ENCODE peak calls at places on chromosome 10, in ten cellular contexts. R is CD8-positive, alpha-beta memory T cell; J is Karpas-422; D is right atrium auricular region; W is HCT116; L is left lung; U is suprapubic skin; T is body of pancreas; O is effector memory CD4-positive, alpha-beta T cell; F is OCI-LY7. C is an unnamed sample. For H3K4me1, the result is how much of the 10 kb centered on the place peaks cover.

GRCh38 chr10:112471878-112472487 is 25.0 kb downstream of the VTI1A start:
- DNase-seq in R (peak), J (peak), D (no peak), W (peak), L (no peak), U (no peak), T (no peak), O (no peak), F (peak), C (no peak)

GRCh38 chr10:24952701-24953349 is 419 bp upstream of the PRTFDC1 start:
- DNase-seq in R (peak), J (no peak), D (no peak), W (no peak), L (no peak), U (peak), T (peak), O (peak), F (no peak), C (peak)

GRCh38 chr10:106107711-106108110 is 1056.8 kb downstream of the SORCS1 start:
- DNase-seq in R (no peak), J (no peak), D (no peak), W (no peak), L (no peak), U (no peak), T (no peak), O (no peak), F (no peak), C (no peak)

GRCh38 chr10:35089641-35090161 is 440 bp downstream of the CUL2 start:
- DNase-seq in R (peak), J (peak), D (no peak), W (no peak), L (no peak), U (no peak), T (no peak), O (peak), F (peak), C (no peak)

GRCh38 chr10:84214046-84214572 is 11.2 kb downstream of the LRIT2 start:
- DNase-seq in R (no peak), J (no peak), D (no peak), W (no peak), L (no peak), U (no peak), T (no peak), O (no peak), F (no peak), C (peak)

GRCh38 chr10:17412323-17412722 is 42.1 kb downstream of the ST8SIA6 start:
- DNase-seq in R (no peak), J (no peak), D (no peak), W (no peak), L (no peak), U (no peak), T (peak), O (no peak), F (no peak), C (no peak)

GRCh38 chr10:123993534-123994416 is 99.6 kb downstream of the CHST15 start:
- DNase-seq in R (no peak), J (no peak), D (no peak), W (no peak), L (no peak), U (no peak), T (no peak), O (no peak), F (no peak), C (no peak)

GRCh38 chr10:119517235-119518141 is 25.0 kb downstream of the RGS10 start:
- DNase-seq in R (peak), J (peak), D (no peak), W (no peak), L (no peak), U (no peak), T (no peak), O (peak), F (peak), C (no peak)

GRCh38 chr10:85537561-85537960 is 829.0 kb downstream of the GRID1 start:
- DNase-seq in R (no peak), J (no peak), D (no peak), W (no peak), L (no peak), U (no peak), T (no peak), O (no peak), F (no peak), C (no peak)

GRCh38 chr10:100364735-100365391 is 17.8 kb downstream of the SCD start:
- DNase-seq in R (no peak), J (no peak), D (peak), W (peak), L (peak), U (peak), T (peak), O (no peak), F (no peak), C (peak)

GRCh38 chr10:62373995-62374861 is at the start of gene ZNF365:
- DNase-seq in R (peak), J (no peak), D (no peak), W (peak), L (peak), U (no peak), T (peak), O (peak), F (no peak), C (peak)

GRCh38 chr10:93269281-93269680 is 195.6 kb downstream of the CYP26A1 start:
- DNase-seq in R (no peak), J (no peak), D (no peak), W (no peak), L (no peak), U (no peak), T (no peak), O (no peak), F (no peak), C (no peak)

GRCh38 chr10:11602357-11602756 is 9.1 kb downstream of the USP6NL start:
- DNase-seq in R (no peak), J (no peak), D (no peak), W (no peak), L (no peak), U (no peak), T (no peak), O (no peak), F (no peak), C (no peak)

GRCh38 chr10:11604742-11605650 is 6.5 kb downstream of the USP6NL start:
- DNase-seq in R (no peak), J (peak), D (no peak), W (no peak), L (no peak), U (no peak), T (no peak), O (no peak), F (peak), C (no peak)

GRCh38 chr10:11601670-11602069 is 9.8 kb downstream of the USP6NL start:
- DNase-seq in R (no peak), J (no peak), D (no peak), W (no peak), L (no peak), U (no peak), T (no peak), O (no peak), F (no peak), C (no peak)

GRCh38 chr10:11602919-11603523 is 8.4 kb downstream of the USP6NL start:
- DNase-seq in R (no peak), J (no peak), D (no peak), W (peak), L (no peak), U (no peak), T (no peak), O (no peak), F (no peak), C (no peak)

DNA sequence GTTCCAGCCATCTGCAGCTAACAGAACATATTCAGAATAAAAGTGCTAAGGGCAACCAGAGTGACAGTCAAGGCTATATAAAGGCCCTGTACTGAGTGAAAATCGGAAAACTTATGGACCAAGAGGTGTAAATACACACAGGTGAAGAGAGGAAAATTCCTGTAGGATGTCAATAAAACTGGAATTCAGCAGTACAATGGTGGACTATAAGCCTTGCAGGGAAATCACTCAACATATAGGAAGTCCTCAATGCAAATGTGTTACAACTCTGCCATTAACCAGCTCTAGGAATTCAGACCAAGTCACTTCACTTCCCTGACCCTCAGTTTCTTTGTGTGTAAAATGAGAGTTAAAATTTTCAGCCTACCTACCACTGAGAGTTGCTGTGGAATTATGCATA is 7.7 kb downstream of the USP6NL start:
- DNase-seq in R (no peak), J (peak), D (no peak), W (no peak), L (no peak), U (no peak), T (no peak), O (no peak), F (no peak), C (no peak)
- H3K27ac ChIP-seq in R (peak), J (peak), D (no peak), W (no peak), L (no peak), U (no peak), T (no peak), O (no peak), F (peak), C (no peak)

DNA sequence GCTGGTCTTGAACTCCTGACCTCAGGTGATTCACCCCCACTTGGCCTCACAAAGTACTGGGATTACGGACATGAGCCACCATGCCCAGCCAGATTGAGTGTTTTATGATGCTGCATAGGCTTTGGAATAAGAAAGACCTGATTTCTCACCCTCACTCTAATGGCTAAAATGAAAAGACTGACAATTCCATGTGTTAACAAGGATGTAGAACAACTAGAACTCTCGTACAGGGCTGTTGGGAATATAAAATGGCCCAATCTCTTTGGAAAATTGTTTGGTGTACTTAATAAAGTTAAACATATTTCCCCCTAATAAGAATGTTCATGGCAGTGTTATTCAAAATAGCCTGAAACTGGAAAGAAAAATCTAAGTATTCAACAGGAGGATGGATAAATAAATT is 43.2 kb upstream of the VCL start:
- DNase-seq in R (no peak), J (no peak), D (no peak), W (no peak), L (no peak), U (no peak), T (no peak), O (no peak), F (no peak), C (no peak)
- H3K4me1 ChIP-seq in R (under half), J (under half), D (under half), W (under half), L (under half), U (under half), T (under half), O (under half), F (under half), C (under half)

GRCh38 chr10:113844091-113844490 is 9.8 kb downstream of the DCLRE1A start:
- DNase-seq in R (no peak), J (no peak), D (no peak), W (no peak), L (no peak), U (no peak), T (no peak), O (no peak), F (no peak), C (no peak)

GRCh38 chr10:113842171-113842570 is 11.7 kb downstream of the DCLRE1A start:
- DNase-seq in R (no peak), J (no peak), D (no peak), W (no peak), L (no peak), U (no peak), T (no peak), O (no peak), F (no peak), C (no peak)

GRCh38 chr10:113849946-113850345 is 3.9 kb downstream of the DCLRE1A start:
- DNase-seq in R (no peak), J (no peak), D (no peak), W (no peak), L (no peak), U (no peak), T (no peak), O (no peak), F (no peak), C (no peak)

GRCh38 chr10:113849140-113849803 is 4.6 kb downstream of the DCLRE1A start:
- DNase-seq in R (no peak), J (no peak), D (no peak), W (no peak), L (no peak), U (no peak), T (no peak), O (no peak), F (no peak), C (no peak)

GRCh38 chr10:113846036-113846435 is 7.8 kb downstream of the DCLRE1A start:
- DNase-seq in R (no peak), J (no peak), D (no peak), W (no peak), L (no peak), U (no peak), T (no peak), O (no peak), F (no peak), C (no peak)
- H3K4me3 ChIP-seq in R (no peak), J (no peak), D (no peak), W (no peak), L (no peak), U (no peak), T (no peak), O (no peak), F (no peak), C (no peak)

GRCh38 chr10:15791816-15792524 is 68.3 kb downstream of the MINDY3 start:
- DNase-seq in R (no peak), J (no peak), D (no peak), W (no peak), L (no peak), U (no peak), T (no peak), O (no peak), F (no peak), C (no peak)
- H3K27ac ChIP-seq in R (no peak), J (no peak), D (peak), W (no peak), L (no peak), U (no peak), T (no peak), O (no peak), F (no peak), C (no peak)

GRCh38 chr10:71242621-71243009 is 30.2 kb downstream of the UNC5B start:
- DNase-seq in R (no peak), J (no peak), D (no peak), W (no peak), L (no peak), U (no peak), T (no peak), O (no peak), F (no peak), C (no peak)
- H3K4me1 ChIP-seq in R (under half), J (under half), D (under half), W (under half), L (under half), U (half or more), T (under half), O (under half), F (under half), C (half or more)

GRCh38 chr10:133324857-133325260 is 11.8 kb downstream of the CALY start:
- DNase-seq in R (no peak), J (no peak), D (no peak), W (no peak), L (peak), U (no peak), T (no peak), O (no peak), F (no peak), C (no peak)

GRCh38 chr10:133324198-133324792 is 12.4 kb downstream of the CALY start:
- DNase-seq in R (peak), J (peak), D (no peak), W (no peak), L (peak), U (no peak), T (peak), O (peak), F (peak), C (peak)

GRCh38 chr10:133326745-133327650 is 9.7 kb downstream of the CALY start:
- DNase-seq in R (no peak), J (no peak), D (no peak), W (no peak), L (peak), U (no peak), T (no peak), O (no peak), F (no peak), C (no peak)

GRCh38 chr10:133325392-133325760 is 11.3 kb downstream of the CALY start:
- DNase-seq in R (no peak), J (no peak), D (no peak), W (no peak), L (peak), U (no peak), T (no peak), O (no peak), F (no peak), C (peak)

DNA sequence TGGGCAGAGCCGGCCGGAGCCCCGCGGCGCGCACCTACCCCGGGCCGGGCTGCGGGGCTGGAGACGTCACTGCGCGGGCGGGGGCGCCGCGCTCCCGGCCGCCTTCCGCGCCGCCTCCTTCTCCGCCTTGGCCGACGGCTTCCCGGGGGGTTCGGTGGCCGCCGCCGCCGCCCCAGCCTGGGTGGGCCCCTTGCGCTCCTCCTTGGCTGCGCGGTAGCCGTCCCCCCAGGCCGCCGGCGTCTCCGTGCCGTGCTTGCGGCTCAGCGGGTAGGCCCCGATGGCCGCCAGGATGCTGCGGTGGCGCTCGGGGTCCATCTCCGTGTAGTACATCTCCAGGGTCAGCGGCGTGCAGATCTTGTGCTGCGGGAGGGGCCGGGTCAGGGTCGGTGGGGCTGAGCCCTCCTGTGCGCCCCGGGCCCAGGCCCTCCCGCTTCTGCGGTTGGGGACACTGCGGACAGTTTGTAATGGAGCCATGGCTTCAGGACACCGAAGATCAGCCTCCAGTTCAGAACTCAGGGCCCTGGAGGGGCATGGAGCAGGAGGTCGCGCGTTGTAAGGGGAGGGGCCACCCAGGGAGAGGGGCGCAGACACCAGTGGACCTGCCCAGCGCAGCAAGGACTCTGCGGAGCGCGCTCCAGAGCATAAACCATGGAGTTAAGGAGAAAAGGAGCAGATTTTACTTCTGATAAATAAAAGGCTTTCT is 10.8 kb downstream of the CALY start:
- DNase-seq in R (no peak), J (no peak), D (no peak), W (no peak), L (peak), U (no peak), T (no peak), O (no peak), F (no peak), C (no peak)
- H3K4me3 ChIP-seq in R (peak), J (no peak), D (peak), W (no peak), L (peak), U (peak), T (no peak), O (peak), F (no peak), C (peak)

DNA sequence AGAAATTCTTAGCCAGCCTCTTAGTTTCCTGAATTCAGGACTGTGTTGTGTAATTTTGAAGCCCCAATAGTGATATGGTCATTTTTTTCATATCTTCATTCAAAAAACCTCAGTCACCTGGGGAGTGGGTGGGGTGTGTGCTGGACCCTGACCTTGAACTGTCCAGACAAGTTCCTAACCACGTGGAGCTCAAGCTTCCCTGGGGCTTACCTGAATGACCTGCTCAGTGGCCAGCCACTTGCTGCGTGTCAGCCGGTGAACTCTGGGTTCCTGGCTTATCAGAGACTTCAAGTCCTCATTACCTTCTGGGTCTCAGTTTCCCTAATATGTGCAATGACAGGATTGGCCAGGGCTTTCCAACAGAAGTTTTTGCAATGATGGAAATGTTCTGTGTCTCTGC is 27.1 kb downstream of the MGMT start:
- DNase-seq in R (no peak), J (no peak), D (no peak), W (no peak), L (no peak), U (no peak), T (no peak), O (no peak), F (no peak), C (no peak)
- H3K27ac ChIP-seq in R (no peak), J (no peak), D (no peak), W (no peak), L (no peak), U (no peak), T (no peak), O (no peak), F (no peak), C (no peak)